ENCODE peak calls at places on chromosomes 6 and 20, in four cellular contexts. M, F, T and Z are unnamed samples.

GRCh38 chr6:73636048-73636447 is 17.7 kb downstream of the SLC17A5 start:
- DNase-seq in F (no peak), M (no peak), T (no peak), Z (no peak)

GRCh38 chr6:134537146-134537555 is 219.2 kb upstream of the SGK1 start:
- DNase-seq in F (peak; percentile 44), T (peak; percentile 83), M (no peak), Z (peak; percentile 59)

GRCh38 chr20:5065489-5066383 is 54.0 kb downstream of the PCNA start:
- DNase-seq in F (peak; percentile 92), T (peak; percentile 89), M (no peak), Z (peak; percentile 59)

GRCh38 chr20:36925234-36925633 is 26.3 kb downstream of the SAMHD1 start:
- DNase-seq in F (no peak), T (no peak), M (no peak), Z (no peak)

GRCh38 chr6:159213401-159213800 is 44.2 kb downstream of the FNDC1 start:
- DNase-seq in M (no peak), F (no peak), T (no peak), Z (no peak)

GRCh38 chr6:20126789-20127653 is 85.2 kb downstream of the MBOAT1 start:
- DNase-seq in F (peak; percentile 11), T (no peak), M (peak; percentile 41), Z (no peak)

GRCh38 chr6:87139236-87139635 is 16.1 kb upstream of the ZNF292 start:
- DNase-seq in F (no peak), M (peak; percentile 57), T (peak; percentile 8), Z (no peak)

GRCh38 chr20:19644085-19644484 is 114.0 kb upstream of the RIN2 start:
- DNase-seq in M (no peak), T (no peak), F (no peak), Z (no peak)

GRCh38 chr20:35572838-35573237 is 31.0 kb downstream of the ERGIC3 start:
- DNase-seq in F (no peak), T (no peak), M (no peak), Z (no peak)

GRCh38 chr20:31681769-31682168 is 40.9 kb downstream of the BCL2L1 start:
- DNase-seq in F (no peak), M (no peak), T (no peak), Z (no peak)

GRCh38 chr6:47481806-47482205 is 4.2 kb downstream of the CD2AP start:
- DNase-seq in F (no peak), T (no peak), M (no peak), Z (no peak)

GRCh38 chr6:35213824-35214756 is at the start of gene SCUBE3:
- DNase-seq in T (no peak), F (no peak), M (peak; percentile 20), Z (no peak)

GRCh38 chr6:105474234-105474633 is 71.4 kb upstream of the PREP start:
- DNase-seq in F (peak; percentile 38), M (no peak), T (no peak), Z (no peak)